ENCODE peak calls at places on chromosomes 6 and 20, in four cellular contexts. S is spleen; O is HCT116; D is CD4-positive, alpha-beta memory T cell. W is an unnamed sample.

GRCh38 chr20:33674294-33675126 is at the start of gene NECAB3:
- DNase-seq in S (peak; percentile 94), O (no peak), D (peak; percentile 61), W (peak; percentile 90)

GRCh38 chr20:38520261-38520660 is 47.6 kb downstream of the RALGAPB start:
- DNase-seq in S (no peak), O (no peak), D (no peak), W (no peak)

GRCh38 chr6:24009319-24009718 is 116.7 kb upstream of the NRSN1 start:
- DNase-seq in S (no peak), O (no peak), D (no peak), W (no peak)

GRCh38 chr6:126228001-126228791 is 111.7 kb upstream of the CENPW start:
- DNase-seq in S (no peak), O (no peak), D (no peak), W (peak; percentile 53)

GRCh38 chr6:43516367-43516696 is 394 bp downstream of the YIPF3 start:
- DNase-seq in S (no peak), O (no peak), D (no peak), W (no peak)

GRCh38 chr6:148746363-148747144 is at the start of gene UST:
- DNase-seq in S (peak; percentile 90), O (peak; percentile 64), D (peak; percentile 78), W (peak; percentile 90)

GRCh38 chr20:50308513-50309279 is 118.1 kb downstream of the CEBPB start:
- DNase-seq in S (peak; percentile 95), O (peak; percentile 42), D (no peak), W (peak; percentile 98)

GRCh38 chr6:45667265-45667664 is 289.5 kb upstream of the SUPT3H start:
- DNase-seq in S (no peak), O (no peak), D (no peak), W (no peak)

GRCh38 chr20:56554869-56555268 is 21.8 kb downstream of the FAM209B start:
- DNase-seq in S (no peak), O (peak; percentile 90), D (no peak), W (peak; percentile 77)

GRCh38 chr20:25248501-25249172 is 752 bp downstream of the PYGB start:
- DNase-seq in S (no peak), O (no peak), D (peak; percentile 2), W (peak; percentile 45)

GRCh38 chr20:63210011-63210605 is 5.8 kb downstream of the YTHDF1 start:
- DNase-seq in S (no peak), O (no peak), D (no peak), W (no peak)

GRCh38 chr20:63212792-63213191 is 3.1 kb downstream of the YTHDF1 start:
- DNase-seq in S (no peak), O (no peak), D (no peak), W (no peak)

GRCh38 chr20:63215101-63216040 is 560 bp downstream of the YTHDF1 start:
- DNase-seq in S (no peak), O (no peak), D (peak; percentile 12), W (peak; percentile 85)

GRCh38 chr20:63214514-63214913 is 1.4 kb downstream of the YTHDF1 start:
- DNase-seq in S (no peak), O (no peak), D (no peak), W (no peak)

DNA sequence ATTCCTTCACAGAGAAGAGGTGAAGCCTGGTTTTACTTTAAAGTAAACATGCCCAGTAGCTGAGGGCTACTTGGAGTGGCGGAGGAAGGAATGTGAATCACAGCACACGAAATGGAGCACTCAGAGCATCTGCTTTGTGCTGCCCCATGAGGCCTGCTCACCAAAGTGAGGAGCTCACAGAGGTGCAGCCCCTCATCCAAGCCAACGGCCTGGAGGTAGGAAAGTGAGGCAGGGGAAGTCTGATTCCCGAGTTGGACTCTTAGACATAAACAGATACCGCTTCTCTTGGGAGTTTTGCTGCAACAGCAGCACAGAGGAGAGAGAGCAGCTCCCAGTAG is 3.6 kb downstream of the YTHDF1 start:
- DNase-seq in S (no peak), O (no peak), D (no peak), W (no peak)
- H3K36me3 ChIP-seq in S (peaks cover 75% of the 10 kb centered on the region), O (peaks cover 51% of the 10 kb centered on the region), D (peaks cover 56% of the 10 kb centered on the region), W (peaks cover 76% of the 10 kb centered on the region)

DNA sequence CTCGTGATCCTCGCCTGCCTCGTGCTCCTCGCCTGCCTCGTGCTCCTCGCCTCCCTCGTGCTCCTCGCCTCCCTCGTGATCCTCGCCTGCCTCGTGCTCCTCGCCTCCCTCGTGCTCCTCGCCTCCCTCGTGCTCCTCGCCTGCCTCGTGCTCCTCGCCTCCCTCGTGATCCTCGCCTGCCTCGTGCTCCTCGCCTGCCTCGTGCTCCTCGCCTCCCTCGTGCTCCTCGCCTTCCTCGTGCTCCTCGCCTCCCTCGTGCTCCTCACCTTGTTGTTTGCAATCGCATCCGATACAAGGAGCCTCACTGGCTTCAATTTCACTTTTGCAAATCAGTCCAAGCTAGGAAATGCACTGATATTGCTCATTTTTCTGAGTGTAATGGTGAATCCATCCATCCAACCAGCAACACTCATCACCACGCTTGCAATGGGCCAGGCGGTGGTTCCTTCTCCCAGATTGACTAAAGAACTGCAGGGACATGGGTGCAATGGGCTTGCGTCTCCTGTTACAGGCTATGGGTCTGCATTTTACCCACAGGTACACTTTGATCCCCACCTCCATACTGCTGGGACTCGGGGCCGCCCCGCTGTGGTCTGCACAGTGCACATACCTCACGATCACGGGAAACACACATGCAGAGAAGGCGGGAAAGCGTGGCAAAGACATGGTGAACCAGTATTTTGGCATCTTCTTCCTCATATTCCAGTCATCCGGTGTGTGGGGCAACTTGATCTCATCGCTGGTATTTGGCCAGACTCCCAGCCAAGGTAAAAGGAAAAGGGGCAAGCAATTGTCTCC is 4.6 kb downstream of the UNC93A start:
- DNase-seq in S (peak; percentile 70), O (no peak), D (no peak), W (no peak)
- H3K9me3 ChIP-seq in S (no peaks in the 10 kb centered on the region), O (no peaks in the 10 kb centered on the region), D (no peaks in the 10 kb centered on the region), W (no peaks in the 10 kb centered on the region)

GRCh38 chr6:36605102-36605501 is 10.9 kb downstream of the SRSF3 start:
- DNase-seq in S (peak; percentile 20), O (no peak), D (peak; percentile 11), W (no peak)

GRCh38 chr6:36600564-36601146 is 6.5 kb downstream of the SRSF3 start:
- DNase-seq in S (no peak), O (no peak), D (peak; percentile 20), W (no peak)

GRCh38 chr6:36605560-36606391 is 11.6 kb downstream of the SRSF3 start:
- DNase-seq in S (no peak), O (no peak), D (peak; percentile 16), W (no peak)

GRCh38 chr6:36604090-36605060 is 10.2 kb downstream of the SRSF3 start:
- DNase-seq in S (no peak), O (no peak), D (peak; percentile 10), W (no peak)

DNA sequence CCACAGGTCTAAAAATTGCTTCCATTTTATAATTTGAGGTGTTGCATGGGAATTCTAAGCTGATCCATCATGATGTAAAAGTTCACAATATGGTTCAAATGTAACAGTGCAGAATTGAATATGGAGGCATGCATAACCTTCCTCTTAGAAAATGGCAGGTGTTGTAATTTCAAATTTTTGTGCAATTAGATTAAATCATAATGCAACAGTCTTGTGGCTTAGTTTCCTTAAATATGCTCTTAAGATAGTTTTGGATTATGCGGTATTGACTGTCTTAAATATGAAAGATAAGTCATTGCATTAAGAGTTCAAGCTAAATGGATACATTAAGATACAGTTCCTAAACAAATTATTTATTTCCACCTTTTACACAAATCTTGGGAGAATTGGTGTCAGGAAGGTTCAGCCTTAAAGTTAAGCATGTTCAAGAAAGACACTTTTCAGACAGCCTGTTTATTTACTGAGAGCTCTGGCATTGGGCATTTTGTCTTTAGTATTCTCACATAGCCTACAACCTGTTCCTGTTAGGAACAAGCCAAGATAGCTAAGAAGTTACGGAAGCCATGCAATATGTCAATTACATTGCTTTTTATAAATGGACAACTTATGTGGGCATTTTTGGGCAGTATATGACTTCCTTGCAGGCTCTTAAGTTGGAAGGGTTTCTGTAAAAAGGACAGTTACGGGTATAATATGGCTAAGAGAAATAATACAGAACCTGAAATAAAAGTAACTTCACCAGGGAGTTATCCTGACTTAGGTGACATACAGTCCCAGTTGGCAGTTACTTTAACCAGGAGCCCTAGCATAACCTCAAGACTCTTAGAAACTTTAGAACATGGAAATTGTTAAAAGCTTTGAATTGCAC is 9.3 kb downstream of the SRSF3 start:
- DNase-seq in S (no peak), O (no peak), D (peak; percentile 9), W (no peak)
- H3K4me3 ChIP-seq in S (no peak overlapping the region), O (no peak overlapping the region), D (no peak overlapping the region), W (no peak overlapping the region)

DNA sequence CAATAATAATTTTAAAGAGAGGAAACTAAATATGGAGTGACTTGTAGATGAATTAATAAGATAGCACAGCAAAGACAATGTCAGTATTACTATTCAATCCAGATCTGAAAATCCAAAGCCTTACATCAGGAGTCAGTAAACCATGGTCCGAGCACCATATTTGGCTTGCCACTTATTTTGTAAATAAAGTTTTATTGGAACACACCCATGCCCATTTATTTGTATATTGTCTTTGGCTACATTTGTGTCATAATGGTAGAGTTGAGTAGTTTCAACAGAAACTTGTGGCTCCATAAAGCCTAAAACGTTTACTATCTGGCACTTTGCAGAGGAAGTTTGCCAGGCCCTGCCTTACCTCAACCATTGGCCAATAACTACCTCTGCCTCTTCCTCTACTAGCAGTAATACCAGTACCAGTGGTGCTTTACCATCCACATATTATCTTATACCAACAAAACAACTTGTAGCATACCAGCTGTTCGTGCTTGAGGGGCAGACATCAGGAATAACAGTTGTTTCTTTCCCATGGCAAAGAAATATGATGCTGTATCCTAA is 51.8 kb upstream of the SYNJ2 start:
- DNase-seq in S (no peak), O (no peak), D (no peak), W (no peak)
- H3K36me3 ChIP-seq in S (peaks cover 100% of the 10 kb centered on the region), O (peaks cover 38% of the 10 kb centered on the region), D (peaks cover 10% of the 10 kb centered on the region), W (peaks cover 19% of the 10 kb centered on the region)

GRCh38 chr6:131795366-131795765 is 12.5 kb upstream of the ENPP1 start:
- DNase-seq in S (no peak), O (no peak), D (no peak), W (no peak)
- H3K9me3 ChIP-seq in S (no peaks in the 10 kb centered on the region), O (no peaks in the 10 kb centered on the region), D (no peaks in the 10 kb centered on the region), W (no peaks in the 10 kb centered on the region)

GRCh38 chr20:1895674-1896496 is 678 bp downstream of the SIRPA start:
- DNase-seq in S (no peak), O (no peak), D (no peak), W (no peak)

GRCh38 chr20:1894951-1895673 is at the start of gene SIRPA:
- DNase-seq in S (peak; percentile 87), O (no peak), D (no peak), W (peak; percentile 45)

GRCh38 chr20:1896859-1897258 is 1.7 kb downstream of the SIRPA start:
- DNase-seq in S (no peak), O (no peak), D (no peak), W (no peak)

GRCh38 chr20:1893721-1894470 is 1.3 kb upstream of the SIRPA start:
- DNase-seq in S (no peak), O (peak; percentile 4), D (no peak), W (no peak)

GRCh38 chr20:1894471-1894950 is 696 bp upstream of the SIRPA start:
- DNase-seq in S (peak; percentile 94), O (no peak), D (no peak), W (peak; percentile 35)
- H3K4me3 ChIP-seq in S (peak overlapping the region; percentile 63), O (peak overlapping the region; percentile 67), D (no peak overlapping the region), W (peak overlapping the region; percentile 57)

W was measured in SJCRH30.